ENCODE peak calls at places on chromosomes 3 and 15, in seven cellular contexts. H, L, Z, O, U, X and V are unnamed samples. For H3K4me1, the result is how much of the 10 kb centered on the place peaks cover.

GRCh38 chr3:71142440-71143161 is 440.9 kb downstream of the FOXP1 start:
- DNase-seq in H (peak), L (no peak), Z (no peak), O (no peak), X (no peak), U (no peak), V (no peak)

GRCh38 chr3:81726735-81727134 is 34.7 kb downstream of the GBE1 start:
- DNase-seq in X (no peak), O (no peak), L (peak), U (no peak), Z (no peak), H (peak), V (no peak)

GRCh38 chr15:88630141-88630721 is 8.6 kb upstream of the ISG20 start:
- DNase-seq in L (peak), Z (no peak), H (peak), U (peak), O (no peak), X (no peak), V (no peak)

GRCh38 chr3:113585720-113586119 is 53.4 kb downstream of the SIDT1 start:
- DNase-seq in O (no peak), X (no peak), U (no peak), Z (no peak), H (no peak), L (no peak), V (no peak)

GRCh38 chr3:87260270-87260669 is 16.1 kb downstream of the POU1F1 start:
- DNase-seq in H (peak), Z (no peak), O (no peak), U (peak), L (no peak), X (no peak), V (peak)

GRCh38 chr15:47885921-47886320 is 168.6 kb downstream of the SEMA6D start:
- DNase-seq in Z (no peak), L (no peak), X (no peak), U (no peak), O (no peak), H (no peak), V (no peak)

GRCh38 chr15:20348900-20349773 is 192.5 kb downstream of the GOLGA6L6 start:
- DNase-seq in X (no peak), H (no peak), O (no peak), U (peak), Z (no peak), L (peak), V (no peak)

GRCh38 chr3:54533856-54534255 is 394.0 kb downstream of the LRTM1 start:
- DNase-seq in U (no peak), L (no peak), Z (no peak), O (no peak), H (no peak), X (peak), V (no peak)

GRCh38 chr3:49476563-49476962 is 6.5 kb downstream of the DAG1 start:
- DNase-seq in O (peak), X (no peak), Z (no peak), L (no peak), H (peak), U (no peak), V (no peak)

GRCh38 chr3:184229424-184230080 is at the start of gene VWA5B2:
- DNase-seq in H (peak), U (peak), Z (peak), O (no peak), L (peak), X (no peak), V (peak)

GRCh38 chr3:127473244-127474024 is 117.1 kb downstream of the TPRA1 start:
- DNase-seq in X (no peak), Z (no peak), H (no peak), L (no peak), O (no peak), U (peak), V (no peak)

GRCh38 chr15:71997691-71998090 is 120.3 kb downstream of the MYO9A start:
- DNase-seq in H (peak), Z (no peak), U (no peak), O (no peak), L (no peak), X (no peak), V (no peak)

GRCh38 chr3:56205406-56205805 is 262.9 kb downstream of the ERC2 start:
- DNase-seq in X (no peak), L (no peak), O (no peak), Z (no peak), U (no peak), H (no peak), V (no peak)

GRCh38 chr15:62573856-62574255 is 408.8 kb upstream of the C2CD4B start:
- DNase-seq in U (no peak), X (no peak), O (no peak), H (no peak), L (no peak), Z (no peak), V (no peak)

DNA sequence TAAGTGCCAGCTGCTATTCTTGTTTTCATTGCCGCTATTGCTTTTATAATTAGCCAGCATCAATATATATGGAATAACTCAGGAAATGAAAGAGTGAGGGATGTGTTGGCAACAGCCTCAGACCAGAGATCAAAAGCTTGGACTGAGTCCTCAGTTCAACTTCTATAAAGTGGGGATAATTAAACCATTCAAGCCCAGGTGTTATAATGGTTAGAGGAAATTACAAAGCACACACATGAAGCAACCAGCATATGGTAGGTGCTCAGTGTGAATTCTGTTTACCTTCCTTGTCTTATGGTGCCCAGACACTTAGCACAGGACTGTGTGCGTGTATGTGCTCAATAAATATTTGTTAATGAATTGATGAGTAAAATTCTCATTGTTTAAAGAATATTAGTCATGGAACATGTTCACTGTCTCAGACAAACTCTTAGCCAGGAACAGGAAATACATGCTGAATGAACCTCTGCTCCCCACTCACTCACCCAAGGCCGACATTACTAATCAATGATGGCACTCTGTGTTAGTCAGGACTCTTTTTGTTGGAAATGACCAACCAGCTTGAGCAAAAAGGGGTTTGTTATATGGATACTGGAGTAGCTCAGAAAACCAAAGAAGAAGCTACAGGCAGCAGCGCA is 16.7 kb upstream of the CCDC174 start:
- DNase-seq in X (no peak), O (no peak), H (peak), Z (no peak), L (no peak), U (no peak), V (no peak)
- TF ChIP-seq POLR2AphosphoS5 in X (no peak), O (no peak), H (peak), Z (no peak), L (no peak), U (no peak), V (no peak)

GRCh38 chr3:122307987-122308386 is 17.1 kb upstream of the CSTA start:
- DNase-seq in H (no peak), X (no peak), Z (no peak), U (no peak), L (no peak), O (no peak), V (no peak)
- H3K27ac ChIP-seq in H (no peak), X (no peak), Z (no peak), U (no peak), L (no peak), O (no peak), V (no peak)

GRCh38 chr3:25589104-25589782 is 75.5 kb downstream of the TOP2B start:
- DNase-seq in O (no peak), X (no peak), Z (no peak), L (no peak), U (no peak), H (no peak), V (no peak)
- H3K4me1 ChIP-seq in O (under half), X (under half), Z (under half), L (under half), U (under half), H (under half), V (under half)

DNA sequence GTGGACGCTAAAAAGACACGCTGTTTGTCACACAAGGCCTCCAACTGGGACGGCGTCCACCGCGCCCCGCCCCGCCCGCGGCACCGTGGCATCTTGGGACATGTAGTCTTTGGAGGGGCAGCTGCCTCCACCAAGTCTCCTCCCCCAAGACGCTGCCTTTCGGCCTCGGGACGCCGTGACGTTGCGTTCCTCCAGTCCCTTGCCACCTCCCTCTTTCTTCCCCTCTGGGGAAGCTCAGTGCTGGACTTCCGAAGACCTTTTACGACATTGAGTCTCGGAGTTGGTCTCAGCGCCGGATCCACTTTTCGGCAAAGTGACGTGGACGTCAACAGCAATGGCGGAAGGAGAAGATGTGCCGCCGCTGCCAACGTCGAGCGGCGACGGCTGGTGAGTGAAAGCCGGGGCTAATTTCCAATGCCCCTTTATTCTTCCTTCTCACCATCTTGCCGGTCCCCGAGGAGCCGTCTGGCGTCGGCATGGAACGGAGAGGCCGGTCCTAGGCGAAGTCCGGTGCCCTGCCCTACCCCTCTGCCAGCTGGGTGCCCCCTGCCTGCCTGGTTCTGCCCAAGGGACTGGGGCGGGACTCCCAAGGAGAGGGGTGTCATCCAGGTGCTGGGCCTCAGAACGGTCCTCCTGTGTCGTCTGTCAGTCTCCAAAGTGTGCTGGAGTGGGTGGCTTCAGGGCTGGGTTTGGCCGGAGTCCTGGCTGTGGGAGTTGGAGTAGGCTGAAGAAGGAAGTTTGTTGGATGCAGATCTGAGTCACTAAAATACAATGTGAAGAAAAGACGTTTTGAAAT is at the start of gene TBC1D23:
- DNase-seq in U (peak), H (peak), O (peak), L (peak), X (peak), Z (peak), V (peak)
- TF ChIP-seq POLR2AphosphoS5 in U (peak), H (peak), O (peak), L (peak), X (peak), Z (peak), V (peak)

GRCh38 chr15:75862796-75863195 is 19.5 kb downstream of the UBE2Q2 start:
- DNase-seq in H (no peak), O (no peak), L (no peak), Z (no peak), U (no peak), X (no peak), V (no peak)
- H3K27ac ChIP-seq in H (no peak), O (no peak), L (no peak), Z (no peak), U (no peak), X (no peak), V (no peak)

GRCh38 chr3:133573054-133573628 is 345 bp upstream of the CDV3 start:
- DNase-seq in X (peak), O (peak), H (peak), L (peak), U (peak), Z (peak), V (peak)
- H3K4me1 ChIP-seq in X (half or more), O (under half), H (half or more), L (half or more), U (under half), Z (under half), V (under half)

GRCh38 chr3:52530918-52531635 is 2.6 kb downstream of the NT5DC2 start:
- DNase-seq in H (no peak), U (peak), O (no peak), Z (no peak), L (peak), X (no peak), V (no peak)

GRCh38 chr3:52527732-52528595 is 5.7 kb downstream of the NT5DC2 start:
- DNase-seq in L (peak), U (no peak), O (no peak), Z (no peak), X (no peak), H (no peak), V (no peak)

GRCh38 chr3:52531636-52532516 is 1.8 kb downstream of the NT5DC2 start:
- DNase-seq in L (peak), O (no peak), X (no peak), H (no peak), Z (no peak), U (peak), V (no peak)

GRCh38 chr3:52528596-52529375 is 4.9 kb downstream of the NT5DC2 start:
- DNase-seq in H (no peak), U (no peak), X (no peak), O (no peak), Z (no peak), L (peak), V (no peak)

DNA sequence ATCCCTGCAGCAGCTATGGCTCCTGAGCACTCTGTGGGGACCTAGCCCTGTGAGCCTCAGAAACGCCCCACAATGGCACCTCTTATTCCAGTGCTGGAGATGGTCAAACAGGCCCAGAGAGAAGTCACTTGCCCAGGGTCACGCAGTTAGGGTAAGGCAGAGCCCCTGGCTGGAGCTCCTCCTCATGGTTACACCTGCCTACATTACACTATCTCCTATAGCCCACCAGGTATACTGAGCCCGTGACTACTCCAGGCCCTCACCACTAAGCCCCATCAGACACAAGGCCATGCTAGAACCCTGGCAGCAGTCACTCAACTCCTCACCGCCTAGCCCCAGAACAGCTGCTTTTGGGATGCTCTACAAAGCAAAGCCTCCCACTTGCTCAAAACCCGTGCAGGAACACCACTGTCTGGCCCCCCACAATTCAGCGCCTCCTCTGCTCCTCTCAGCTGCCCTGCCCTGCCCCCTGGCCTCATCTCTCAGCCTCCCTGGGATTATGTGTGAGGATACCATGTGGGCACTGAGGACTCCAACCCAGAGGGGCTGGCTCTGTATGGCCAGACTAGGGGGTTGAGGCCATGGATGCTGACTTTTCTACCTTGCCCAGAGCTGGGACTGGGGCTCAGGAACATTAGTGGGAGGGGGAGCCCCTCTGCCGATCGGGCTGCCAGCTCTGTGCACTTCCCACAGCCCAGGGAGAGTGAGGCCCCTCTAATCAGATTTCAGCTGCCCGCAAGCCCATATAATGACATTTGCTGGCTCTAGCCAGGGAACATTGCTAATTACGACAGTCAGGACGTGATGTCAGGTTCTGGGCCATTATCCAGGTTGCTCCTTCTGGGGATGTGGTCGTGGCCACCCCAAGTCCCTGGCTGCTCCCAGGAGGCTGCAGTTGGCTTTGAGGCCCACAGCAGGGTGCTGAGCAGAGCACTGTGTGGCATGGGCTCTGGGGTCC is 4.0 kb downstream of the NT5DC2 start:
- DNase-seq in X (no peak), H (peak), Z (no peak), O (no peak), L (no peak), U (peak), V (no peak)
- TF ChIP-seq POLR2AphosphoS5 in X (peak), H (no peak), Z (no peak), O (no peak), L (peak), U (no peak), V (peak)

GRCh38 chr3:15646924-15647511 is 45.5 kb downstream of the BTD start:
- DNase-seq in O (no peak), H (peak), L (no peak), U (no peak), Z (no peak), X (no peak), V (no peak)
- H3K27ac ChIP-seq in O (peak), H (peak), L (no peak), U (peak), Z (peak), X (peak), V (no peak)

GRCh38 chr3:150605998-150606641 is 3.0 kb downstream of the SELENOT start:
- DNase-seq in X (no peak), H (no peak), L (peak), Z (no peak), U (no peak), O (no peak), V (no peak)
- H3K4me1 ChIP-seq in X (under half), H (under half), L (half or more), Z (under half), U (under half), O (under half), V (under half)

GRCh38 chr15:40048155-40048792 is 9.3 kb upstream of the SRP14 start:
- DNase-seq in H (peak), L (peak), Z (no peak), U (peak), O (no peak), X (peak), V (no peak)
- TF ChIP-seq POLR2AphosphoS5 in H (no peak), L (peak), Z (no peak), U (no peak), O (no peak), X (no peak), V (no peak)